ENCODE peak calls at places on chromosomes 3 and 15, in five cellular contexts. H, X, V, J and R are unnamed samples.

GRCh38 chr15:40388941-40389823 is 6.7 kb downstream of the KNSTRN start:
- DNase-seq in H (no peak), X (no peak), V (no peak), J (no peak), R (no peak)

GRCh38 chr3:72460215-72461174 is 387.8 kb downstream of the SHQ1 start:
- DNase-seq in H (no peak), X (no peak), V (no peak), J (no peak), R (no peak)

GRCh38 chr3:114294940-114295480 is 1.2 kb downstream of the TIGIT start:
- DNase-seq in H (no peak), X (no peak), V (no peak), J (no peak), R (no peak)

GRCh38 chr3:192570757-192571156 is 156.6 kb downstream of the FGF12 start:
- DNase-seq in H (peak; percentile 44), X (peak; percentile 60), V (peak; percentile 24), J (no peak), R (peak; percentile 6)

GRCh38 chr3:49236226-49236625 is 40.8 kb downstream of the C3orf62 start:
- DNase-seq in H (no peak), X (no peak), V (no peak), J (no peak), R (no peak)

GRCh38 chr15:92603278-92603677 is 52.3 kb downstream of the FAM174B start:
- DNase-seq in H (no peak), X (no peak), V (no peak), J (no peak), R (no peak)

GRCh38 chr15:25711691-25712090 is 151.4 kb downstream of the ATP10A start:
- DNase-seq in H (no peak), X (no peak), V (no peak), J (no peak), R (no peak)

GRCh38 chr15:101477851-101478353 is 11.6 kb downstream of the PCSK6 start:
- DNase-seq in H (no peak), X (no peak), V (no peak), J (no peak), R (no peak)

GRCh38 chr15:51366911-51367310 is 25.5 kb downstream of the GLDN start:
- DNase-seq in H (no peak), X (peak; percentile 37), V (peak; percentile 38), J (no peak), R (no peak)

GRCh38 chr3:192825191-192825590 is 92.5 kb downstream of the MB21D2 start:
- DNase-seq in H (no peak), X (no peak), V (no peak), J (no peak), R (no peak)

GRCh38 chr3:26505399-26505798 is 117.2 kb upstream of the LRRC3B start:
- DNase-seq in H (no peak), X (no peak), V (no peak), J (no peak), R (no peak)

GRCh38 chr15:72584006-72584405 is 70.5 kb upstream of the GOLGA6B start:
- DNase-seq in H (no peak), X (no peak), V (no peak), J (no peak), R (no peak)